ENCODE peak calls at places on chromosomes 6 and 20, in eight cellular contexts. H is AG10803, D is AG04450, Z is cardiac fibroblast, P is dorsolateral prefrontal cortex, U is heart right ventricle, R is astrocyte of the cerebellum, B is brain microvascular endothelial cell. Y is an unnamed sample.

GRCh38 chr6:150149146-150149545 is 6.3 kb downstream of the PPP1R14C start:
- DNase-seq in P (no peak), R (no peak), U (no peak), Z (no peak), H (no peak), D (no peak), B (no peak), Y (no peak)

GRCh38 chr6:75934643-75935472 is 137.6 kb downstream of the IMPG1 start:
- DNase-seq in Z (peak; percentile 86), B (peak; percentile 73), U (peak; percentile 43), D (peak; percentile 55), R (peak; percentile 76), P (peak; percentile 40), H (peak; percentile 78), Y (peak; percentile 70)

GRCh38 chr20:35315199-35316020 is 23.2 kb upstream of the FAM83C start:
- DNase-seq in R (no peak), U (no peak), Z (no peak), B (no peak), H (peak; percentile 44), P (no peak), D (no peak), Y (no peak)

GRCh38 chr6:45112711-45113110 is 215.4 kb upstream of the RUNX2 start:
- DNase-seq in H (peak; percentile 10), R (peak; percentile 43), U (no peak), B (no peak), Z (no peak), D (no peak), P (no peak), Y (no peak)

GRCh38 chr20:58745391-58745790 is 52.8 kb downstream of the NPEPL1 start:
- DNase-seq in Z (no peak), U (no peak), D (no peak), P (no peak), H (no peak), B (no peak), R (no peak), Y (no peak)

GRCh38 chr6:87408721-87409155 is 966 bp downstream of the CFAP206 start:
- DNase-seq in H (no peak), B (no peak), U (no peak), R (no peak), P (no peak), D (no peak), Z (no peak), Y (no peak)

GRCh38 chr6:34391023-34391485 is 1.4 kb downstream of the NUDT3 start:
- DNase-seq in B (peak; percentile 25), D (no peak), P (no peak), U (peak; percentile 33), R (peak; percentile 60), H (peak; percentile 96), Z (peak; percentile 88), Y (peak; percentile 48)

GRCh38 chr20:24777746-24778145 is 171.3 kb upstream of the CST7 start:
- DNase-seq in U (no peak), D (no peak), B (no peak), Z (no peak), R (no peak), H (no peak), P (peak; percentile 49), Y (no peak)

GRCh38 chr6:108805611-108806181 is 42.5 kb upstream of the ARMC2 start:
- DNase-seq in Z (no peak), U (no peak), P (no peak), B (no peak), D (no peak), R (no peak), H (no peak), Y (no peak)

GRCh38 chr6:53412751-53413150 is 64.0 kb upstream of the ELOVL5 start:
- DNase-seq in Z (peak; percentile 51), P (no peak), B (no peak), H (no peak), R (no peak), U (no peak), D (no peak), Y (no peak)

GRCh38 chr20:1373036-1373435 is 19.8 kb downstream of the FKBP1A start:
- DNase-seq in H (no peak), B (no peak), R (no peak), U (peak; percentile 2), D (no peak), Z (no peak), P (no peak), Y (no peak)

GRCh38 chr20:1375515-1375914 is 17.3 kb downstream of the FKBP1A start:
- DNase-seq in H (peak; percentile 73), B (peak; percentile 70), D (peak; percentile 55), Z (peak; percentile 81), R (no peak), P (no peak), U (no peak), Y (peak; percentile 23)

GRCh38 chr20:1376007-1376406 is 16.8 kb downstream of the FKBP1A start:
- DNase-seq in P (no peak), D (no peak), H (no peak), R (no peak), U (no peak), Z (no peak), B (no peak), Y (no peak)

GRCh38 chr20:1373614-1374013 is 19.2 kb downstream of the FKBP1A start:
- DNase-seq in R (no peak), U (peak; percentile 4), B (no peak), P (peak; percentile 82), D (no peak), H (no peak), Z (no peak), Y (no peak)

GRCh38 chr20:1374246-1374645 is 18.6 kb downstream of the FKBP1A start:
- DNase-seq in H (no peak), U (peak; percentile 51), Z (peak; percentile 90), D (no peak), P (no peak), R (no peak), B (no peak), Y (no peak)
- TF ChIP-seq CTCF in H (no peak), U (no peak), Z (peak; percentile 29), D (no peak), P (no peak), R (no peak), B (peak; percentile 10), Y (no peak)

GRCh38 chr20:32483351-32484220 is 101.5 kb downstream of the NOL4L start:
- DNase-seq in H (peak; percentile 74), R (peak; percentile 39), P (peak; percentile 64), U (peak; percentile 58), Z (peak; percentile 76), D (no peak), B (peak; percentile 49), Y (peak; percentile 20)

GRCh38 chr20:32487381-32487780 is 97.8 kb downstream of the NOL4L start:
- DNase-seq in R (no peak), P (no peak), U (no peak), H (no peak), Z (no peak), D (no peak), B (no peak), Y (no peak)

GRCh38 chr20:32485770-32486248 is 99.3 kb downstream of the NOL4L start:
- DNase-seq in D (no peak), U (no peak), H (no peak), B (no peak), Z (no peak), R (no peak), P (no peak), Y (no peak)

GRCh38 chr20:32484221-32485125 is 100.7 kb downstream of the NOL4L start:
- DNase-seq in U (no peak), H (no peak), P (no peak), B (no peak), Z (no peak), R (no peak), D (no peak), Y (no peak)

GRCh38 chr20:32485126-32485769 is 99.9 kb downstream of the NOL4L start:
- DNase-seq in D (no peak), R (peak; percentile 58), U (peak; percentile 78), B (peak; percentile 82), H (peak; percentile 81), Z (peak; percentile 89), P (peak; percentile 94), Y (peak; percentile 69)
- H3K4me3 ChIP-seq in D (peak overlapping the region; percentile 69), R (peak overlapping the region; percentile 71), U (peak overlapping the region; percentile 52), B (peak overlapping the region; percentile 57), H (peak overlapping the region; percentile 69), Z (peak overlapping the region; percentile 13), P (peak overlapping the region; percentile 42), Y (no peak overlapping the region)

GRCh38 chr6:154509421-154510143 is 903 bp downstream of the CNKSR3 start:
- DNase-seq in H (peak; percentile 43), P (no peak), B (no peak), R (no peak), U (no peak), D (no peak), Z (peak; percentile 46), Y (no peak)
- TF ChIP-seq CTCF in H (no peak), P (no peak), B (no peak), R (no peak), U (no peak), D (no peak), Z (no peak), Y (no peak)

DNA sequence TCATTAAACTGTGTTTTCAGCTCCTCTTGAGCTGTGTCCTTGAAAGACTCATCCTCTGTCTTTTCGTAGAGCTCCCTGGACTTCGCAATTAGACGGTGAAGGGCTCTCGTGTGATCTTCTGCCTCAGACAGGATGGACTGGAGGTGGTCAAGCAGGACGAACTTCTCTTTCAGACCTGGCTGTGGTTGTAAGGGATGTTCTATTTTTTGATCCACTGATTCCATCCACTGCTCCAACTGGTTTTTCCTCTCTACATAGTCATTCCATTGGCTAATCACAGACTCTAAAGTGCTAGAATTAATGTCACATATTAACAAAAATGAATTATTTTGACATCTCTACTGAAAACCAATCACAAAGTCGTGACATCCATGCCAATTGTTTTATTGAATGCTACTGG is 250.1 kb downstream of the SYNE1 start:
- DNase-seq in U (no peak), H (no peak), B (no peak), R (no peak), Z (no peak), P (no peak), D (no peak), Y (no peak)
- H3K4me3 ChIP-seq in U (no peak overlapping the region), H (no peak overlapping the region), B (no peak overlapping the region), R (no peak overlapping the region), Z (no peak overlapping the region), P (no peak overlapping the region), D (no peak overlapping the region), Y (no peak overlapping the region)

GRCh38 chr20:3612795-3613560 is 50.2 kb downstream of the GFRA4 start:
- DNase-seq in B (no peak), D (no peak), P (no peak), H (peak; percentile 23), R (no peak), U (no peak), Z (peak; percentile 20), Y (no peak)
- TF ChIP-seq CTCF in B (no peak), D (peak; percentile 23), P (no peak), H (peak; percentile 23), R (no peak), U (no peak), Z (no peak), Y (no peak)